ENCODE peak calls at places on chromosomes 3 and 15, in eight cellular contexts. M is ovary, T is tibial nerve, F is iPS DF 6.9, J is A549, C is lower lobe of right lung, L is stomach, O is endothelial cell of umbilical vein. S is an unnamed sample. For H3K4me1, the result is how much of the 10 kb centered on the place peaks cover.

GRCh38 chr15:45114076-45114750 is at the start of the genes DUOX2 and DUOXA2:
- DNase-seq in M (no peak), T (no peak), F (no peak), J (no peak), C (no peak), L (peak), O (no peak), S (no peak)

GRCh38 chr15:34682673-34683072 is 72.1 kb downstream of the GJD2 start:
- DNase-seq in M (no peak), T (no peak), F (no peak), J (no peak), C (no peak), L (no peak), O (peak), S (no peak)

GRCh38 chr15:62770752-62771151 is 271.8 kb upstream of the TPM1 start:
- DNase-seq in M (no peak), T (no peak), F (no peak), J (no peak), C (no peak), L (no peak), O (no peak), S (peak)

GRCh38 chr15:66634540-66634939 is 67.5 kb upstream of the SMAD6 start:
- DNase-seq in M (no peak), T (no peak), F (no peak), J (no peak), C (no peak), L (no peak), O (no peak), S (no peak)

GRCh38 chr3:133475245-133476010 is 75.6 kb downstream of the BFSP2 start:
- DNase-seq in M (no peak), T (no peak), F (no peak), J (no peak), C (no peak), L (no peak), O (no peak), S (no peak)

GRCh38 chr15:83887404-83887803 is 233.5 kb downstream of the ADAMTSL3 start:
- DNase-seq in M (no peak), T (no peak), F (no peak), J (no peak), C (no peak), L (no peak), O (no peak), S (no peak)

GRCh38 chr3:16114381-16114916 is 60.0 kb upstream of the GALNT15 start:
- DNase-seq in M (no peak), T (no peak), F (no peak), J (no peak), C (no peak), L (no peak), O (no peak), S (no peak)

GRCh38 chr3:153513236-153513635 is 351.2 kb downstream of the RAP2B start:
- DNase-seq in M (no peak), T (no peak), F (peak), J (peak), C (no peak), L (no peak), O (peak), S (no peak)

GRCh38 chr15:73838795-73839565 is 34.4 kb upstream of the TBC1D21 start:
- DNase-seq in M (peak), T (no peak), F (no peak), J (no peak), C (no peak), L (peak), O (no peak), S (no peak)

GRCh38 chr3:193595939-193596487 is 3.0 kb downstream of the OPA1 start:
- DNase-seq in M (no peak), T (no peak), F (no peak), J (no peak), C (no peak), L (no peak), O (no peak), S (no peak)

GRCh38 chr15:72733941-72734738 is 48.1 kb downstream of the BBS4 start:
- DNase-seq in M (no peak), T (no peak), F (no peak), J (no peak), C (no peak), L (no peak), O (no peak), S (no peak)

GRCh38 chr15:98887976-98888375 is 119.6 kb downstream of the PGPEP1L start:
- DNase-seq in M (no peak), T (no peak), F (no peak), J (no peak), C (no peak), L (no peak), O (no peak), S (no peak)

GRCh38 chr15:23565395-23566069 is at the start of gene MKRN3:
- DNase-seq in M (peak), T (no peak), F (no peak), J (peak), C (no peak), L (no peak), O (peak), S (peak)

GRCh38 chr3:54165865-54166264 is 43.5 kb downstream of the CACNA2D3 start:
- DNase-seq in M (no peak), T (no peak), F (no peak), J (no peak), C (no peak), L (no peak), O (no peak), S (no peak)

GRCh38 chr3:158683216-158683975 is 10.9 kb upstream of the LXN start:
- DNase-seq in M (no peak), T (no peak), F (no peak), J (no peak), C (no peak), L (no peak), O (no peak), S (no peak)

GRCh38 chr15:76664411-76664810 is 240.7 kb downstream of the SCAPER start:
- DNase-seq in M (no peak), T (no peak), F (no peak), J (no peak), C (no peak), L (no peak), O (no peak), S (no peak)

GRCh38 chr3:72004749-72005292 is 219.9 kb upstream of the PROK2 start:
- DNase-seq in M (no peak), T (no peak), F (no peak), J (no peak), C (no peak), L (no peak), O (no peak), S (no peak)

GRCh38 chr15:66508293-66508883 is 3.3 kb downstream of the ZWILCH start:
- DNase-seq in M (no peak), T (no peak), F (no peak), J (no peak), C (no peak), L (no peak), O (no peak), S (no peak)

GRCh38 chr15:101127503-101128076 is 124.3 kb downstream of the CHSY1 start:
- DNase-seq in M (peak), T (peak), F (no peak), J (no peak), C (peak), L (peak), O (peak), S (peak)

GRCh38 chr3:140363801-140364200 is 314.1 kb upstream of the TRIM42 start:
- DNase-seq in M (peak), T (no peak), F (no peak), J (no peak), C (peak), L (peak), O (peak), S (no peak)

GRCh38 chr3:171057075-171057474 is 30.6 kb upstream of the SLC2A2 start:
- DNase-seq in M (no peak), T (no peak), F (no peak), J (no peak), C (no peak), L (no peak), O (no peak), S (no peak)
- H3K27ac ChIP-seq in M (no peak), T (no peak), F (no peak), J (peak), C (no peak), L (no peak), O (peak), S (no peak)

GRCh38 chr3:61685755-61686154 is 124.4 kb downstream of the PTPRG start:
- DNase-seq in M (no peak), T (no peak), F (no peak), J (no peak), C (no peak), L (no peak), O (no peak), S (no peak)
- H3K4me1 ChIP-seq in M (under half), T (under half), F (under half), J (under half), C (under half), L (under half), O (under half), S (under half)

GRCh38 chr3:24763421-24763820 is 268.8 kb upstream of the THRB start:
- DNase-seq in M (no peak), T (no peak), F (no peak), J (no peak), C (no peak), L (no peak), O (no peak), S (peak)
- H3K27ac ChIP-seq in M (no peak), T (no peak), F (no peak), J (no peak), C (no peak), L (no peak), O (no peak), S (no peak)

DNA sequence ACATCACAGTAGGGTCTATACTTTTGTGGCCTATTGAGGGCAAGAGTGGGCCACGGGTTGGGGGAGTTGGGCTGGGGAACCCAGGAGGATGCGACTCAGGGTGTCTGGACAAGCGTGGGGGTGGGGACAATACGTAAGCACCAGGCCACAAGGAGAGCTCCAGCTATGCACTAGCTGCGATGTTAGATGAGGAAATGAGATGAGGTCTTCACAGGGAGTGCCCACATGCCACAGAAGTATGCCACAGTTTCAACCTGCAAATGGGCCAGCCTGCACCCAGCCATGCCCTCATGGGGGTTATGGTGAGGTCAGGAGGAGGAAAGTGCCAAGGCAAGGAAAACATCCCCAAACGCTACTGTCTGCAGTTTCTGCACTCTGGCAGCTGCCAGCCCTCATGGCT is 30.5 kb downstream of the CACNA2D2 start:
- DNase-seq in M (no peak), T (no peak), F (no peak), J (no peak), C (no peak), L (no peak), O (no peak), S (no peak)
- H3K4me1 ChIP-seq in M (under half), T (under half), F (under half), J (under half), C (under half), L (under half), O (under half), S (under half)

DNA sequence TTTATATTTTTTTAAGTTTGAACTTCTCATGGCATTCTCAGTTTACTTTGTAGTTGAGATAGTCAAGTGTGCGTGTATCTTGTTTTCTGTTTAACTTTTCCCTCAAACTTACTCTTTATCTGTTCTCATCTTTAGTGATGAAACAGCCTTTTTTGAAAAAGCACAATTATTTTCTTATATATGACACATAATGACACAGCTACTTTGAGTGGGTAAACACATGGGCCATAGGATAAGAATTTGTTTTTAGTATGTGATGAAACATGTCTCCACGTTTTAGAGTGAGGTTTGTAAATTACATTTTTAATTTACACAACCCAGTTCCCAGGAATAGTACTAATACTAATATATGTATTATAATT is 3.2 kb downstream of the DIPK2A start:
- DNase-seq in M (no peak), T (no peak), F (no peak), J (no peak), C (no peak), L (no peak), O (peak), S (no peak)
- H3K27ac ChIP-seq in M (peak), T (peak), F (no peak), J (no peak), C (no peak), L (peak), O (peak), S (no peak)

DNA sequence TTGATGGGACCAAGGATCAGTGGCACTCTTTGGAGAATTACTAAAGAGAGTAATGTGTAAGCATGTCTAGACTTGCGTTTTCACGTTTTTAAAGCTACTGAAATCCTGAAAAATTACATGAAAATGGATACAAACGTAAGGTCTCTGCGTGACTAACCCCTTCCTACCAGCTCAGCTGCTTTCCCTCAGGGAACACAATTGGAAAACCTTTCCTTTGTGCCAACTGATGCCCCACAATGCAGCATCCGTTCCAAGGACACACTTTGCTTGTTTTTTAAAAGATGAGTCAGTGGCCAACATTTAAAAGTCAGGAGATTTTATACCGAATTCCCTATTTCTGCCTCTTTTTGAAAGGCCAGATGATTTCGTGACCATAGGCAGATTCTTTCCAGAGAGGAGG is 494.2 kb downstream of the GABRG3 start:
- DNase-seq in M (no peak), T (no peak), F (no peak), J (no peak), C (no peak), L (no peak), O (no peak), S (peak)
- H3K4me1 ChIP-seq in M (under half), T (under half), F (under half), J (under half), C (under half), L (under half), O (under half), S (under half)

DNA sequence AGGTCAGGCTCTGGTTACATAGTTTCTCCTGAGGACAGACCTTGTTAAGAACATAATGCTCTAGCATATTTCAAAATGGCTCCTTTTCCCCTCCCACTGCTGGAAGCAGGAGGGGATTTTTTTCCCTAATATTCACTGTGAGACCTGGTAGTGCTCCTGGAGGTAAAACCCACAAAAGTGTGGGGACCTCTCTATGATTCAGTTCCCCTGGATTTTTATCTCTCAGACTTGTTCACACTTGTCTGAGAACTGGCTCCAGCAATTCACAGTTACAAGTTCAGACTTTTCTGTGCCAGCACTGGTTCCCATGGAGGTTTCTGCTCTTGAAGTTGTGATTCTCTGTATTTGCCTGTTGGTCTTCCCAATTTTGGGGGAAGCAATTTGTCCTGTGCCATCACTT is 36.3 kb upstream of the PCOLCE2 start:
- DNase-seq in M (no peak), T (no peak), F (no peak), J (no peak), C (no peak), L (no peak), O (no peak), S (no peak)
- H3K27ac ChIP-seq in M (no peak), T (no peak), F (no peak), J (no peak), C (no peak), L (no peak), O (no peak), S (no peak)